ENCODE peak calls at places on chromosomes 16 and 17, in six cellular contexts. G, U, F, E, W and N are unnamed samples.

GRCh38 chr16:70691223-70692129 is 5.6 kb upstream of the MTSS2 start:
- DNase-seq in G (no peak), U (peak), F (no peak), E (peak), W (peak), N (no peak)

GRCh38 chr17:48757524-48757961 is 29.0 kb upstream of the HOXB13 start:
- DNase-seq in G (no peak), U (no peak), F (no peak), E (no peak), W (no peak), N (no peak)

GRCh38 chr17:44916781-44917241 is 1.5 kb upstream of the GFAP start:
- DNase-seq in G (no peak), U (peak), F (peak), E (no peak), W (peak), N (peak)

GRCh38 chr17:66401364-66401763 is 99.0 kb downstream of the PRKCA start:
- DNase-seq in G (no peak), U (no peak), F (no peak), E (no peak), W (no peak), N (no peak)

GRCh38 chr17:19978206-19978802 is 676 bp upstream of the AKAP10 start:
- DNase-seq in G (no peak), U (no peak), F (no peak), E (no peak), W (no peak), N (peak)

GRCh38 chr16:70738083-70738977 is 52.5 kb upstream of the MTSS2 start:
- DNase-seq in G (no peak), U (peak), F (no peak), E (no peak), W (peak), N (peak)

GRCh38 chr17:74042241-74042640 is 161.2 kb upstream of the RPL38 start:
- DNase-seq in G (no peak), U (no peak), F (no peak), E (no peak), W (no peak), N (no peak)

GRCh38 chr16:84868829-84869457 is 49.2 kb downstream of the CRISPLD2 start:
- DNase-seq in G (no peak), U (no peak), F (no peak), E (no peak), W (no peak), N (no peak)

GRCh38 chr17:59346876-59347407 is 15.5 kb downstream of the YPEL2 start:
- DNase-seq in G (no peak), U (no peak), F (no peak), E (no peak), W (no peak), N (no peak)

GRCh38 chr17:9124554-9124935 is 103.2 kb downstream of the NTN1 start:
- DNase-seq in G (no peak), U (no peak), F (no peak), E (no peak), W (no peak), N (no peak)

GRCh38 chr17:28726396-28726911 is 421 bp upstream of the TLCD1 start:
- DNase-seq in G (peak), U (peak), F (peak), E (no peak), W (peak), N (peak)

GRCh38 chr16:9503251-9503986 is 412.0 kb downstream of the HAPSTR1 start:
- DNase-seq in G (no peak), U (no peak), F (no peak), E (no peak), W (no peak), N (no peak)

GRCh38 chr16:57797526-57798266 is 4.6 kb downstream of the KIFC3 start:
- DNase-seq in G (no peak), U (no peak), F (peak), E (no peak), W (no peak), N (peak)

GRCh38 chr17:77741109-77741508 is 217.4 kb upstream of the TNRC6C start:
- DNase-seq in G (peak), U (no peak), F (no peak), E (no peak), W (no peak), N (no peak)

GRCh38 chr17:73133911-73134649 is 30.7 kb upstream of the SSTR2 start:
- DNase-seq in G (no peak), U (no peak), F (no peak), E (no peak), W (no peak), N (no peak)

GRCh38 chr16:66649636-66650205 is 45.2 kb downstream of the CMTM3 start:
- DNase-seq in G (no peak), U (no peak), F (peak), E (no peak), W (no peak), N (no peak)

GRCh38 chr17:50218771-50219315 is 17.4 kb upstream of the COL1A1 start:
- DNase-seq in G (no peak), U (no peak), F (peak), E (no peak), W (peak), N (no peak)

GRCh38 chr17:45279898-45280297 is 18.0 kb upstream of the SPATA32 start:
- DNase-seq in G (no peak), U (no peak), F (no peak), E (no peak), W (no peak), N (no peak)

GRCh38 chr16:68244903-68245853 is at the start of gene PLA2G15:
- DNase-seq in G (peak), U (peak), F (peak), E (peak), W (peak), N (peak)

GRCh38 chr17:81034779-81035388 is at the start of gene BAIAP2:
- DNase-seq in G (peak), U (peak), F (peak), E (peak), W (peak), N (peak)

GRCh38 chr16:75000481-75001081 is 1.8 kb downstream of the ZNRF1 start:
- DNase-seq in G (no peak), U (no peak), F (peak), E (no peak), W (peak), N (no peak)

GRCh38 chr17:41529491-41529915 is 1.4 kb upstream of the KRT19 start:
- DNase-seq in G (no peak), U (no peak), F (no peak), E (no peak), W (no peak), N (no peak)

GRCh38 chr17:80887639-80888175 is 103.9 kb upstream of the CHMP6 start:
- DNase-seq in G (no peak), U (no peak), F (no peak), E (no peak), W (no peak), N (no peak)

GRCh38 chr16:17803625-17804410 is 333.1 kb upstream of the XYLT1 start:
- DNase-seq in G (no peak), U (no peak), F (no peak), E (no peak), W (peak), N (no peak)

GRCh38 chr17:35051183-35051578 is 12.3 kb downstream of the RFFL start:
- DNase-seq in G (no peak), U (no peak), F (no peak), E (no peak), W (no peak), N (no peak)

DNA sequence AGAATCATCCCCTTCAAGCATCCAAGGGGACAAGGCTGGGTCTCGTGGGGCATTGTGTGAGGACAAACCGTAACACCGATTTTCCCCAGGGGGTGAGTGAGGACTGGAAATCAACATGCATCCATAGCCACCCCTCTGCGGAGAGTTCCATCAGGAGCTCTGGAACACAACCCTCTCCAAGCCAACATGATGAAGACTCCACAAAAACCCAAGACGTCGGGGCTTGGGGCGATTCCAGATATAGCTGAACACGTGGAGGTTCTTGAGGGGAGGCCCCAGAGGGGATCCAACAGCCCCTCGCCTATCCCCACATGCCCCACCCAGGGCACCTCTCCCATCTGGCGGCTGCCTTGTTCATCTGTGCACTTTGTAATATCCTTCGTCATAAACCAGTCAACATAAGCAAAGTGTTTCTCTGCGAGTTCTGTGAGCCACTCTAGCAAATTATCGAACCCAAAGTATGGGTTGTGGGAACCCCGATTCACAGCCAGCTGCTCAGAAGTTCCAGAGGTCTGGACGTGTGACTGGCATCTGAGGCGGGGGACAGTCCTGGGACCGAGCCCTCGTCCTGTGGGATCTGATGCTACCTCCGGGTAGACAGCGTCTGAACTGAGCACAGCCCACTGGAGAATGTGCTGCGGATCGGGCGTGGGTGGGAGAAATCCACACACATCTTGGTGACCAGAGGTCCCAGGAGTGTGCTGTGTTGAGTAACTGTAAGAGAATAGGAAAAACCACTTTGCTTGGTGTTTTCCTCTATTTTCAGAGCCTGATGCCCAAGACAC is 55.5 kb downstream of the RPH3AL start:
- DNase-seq in G (no peak), U (no peak), F (no peak), E (no peak), W (no peak), N (no peak)
- H3K4me3 ChIP-seq in G (no peak), U (no peak), F (no peak), E (no peak), W (no peak), N (no peak)

DNA sequence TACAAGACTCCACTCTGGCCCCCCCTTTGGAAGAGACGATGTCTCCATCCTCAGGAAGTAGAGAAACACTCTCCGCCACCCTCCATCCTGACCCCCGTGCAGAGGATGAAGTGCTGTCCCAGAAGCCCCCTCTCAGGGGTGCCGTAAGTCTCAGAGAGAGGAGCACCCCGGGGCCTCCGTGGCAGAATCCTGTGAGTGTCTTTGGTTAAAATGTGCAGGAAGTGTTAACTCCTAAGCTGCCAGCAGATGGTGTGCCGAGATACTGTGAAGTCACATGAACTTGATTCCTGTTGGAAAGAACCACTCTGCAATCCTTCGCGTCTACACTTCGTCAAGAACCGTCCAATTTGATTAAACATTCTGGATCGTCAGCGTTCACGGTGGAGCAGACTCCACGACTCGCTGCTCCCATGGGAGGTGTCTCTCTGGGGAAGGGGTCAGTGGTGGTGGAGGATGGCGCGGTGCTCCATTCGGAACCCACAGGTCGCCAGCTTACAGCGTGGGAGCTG is 5.6 kb downstream of the BANP start:
- DNase-seq in G (no peak), U (no peak), F (no peak), E (no peak), W (peak), N (no peak)
- H3K27ac ChIP-seq in G (peak), U (peak), F (no peak), E (no peak), W (peak), N (no peak)

DNA sequence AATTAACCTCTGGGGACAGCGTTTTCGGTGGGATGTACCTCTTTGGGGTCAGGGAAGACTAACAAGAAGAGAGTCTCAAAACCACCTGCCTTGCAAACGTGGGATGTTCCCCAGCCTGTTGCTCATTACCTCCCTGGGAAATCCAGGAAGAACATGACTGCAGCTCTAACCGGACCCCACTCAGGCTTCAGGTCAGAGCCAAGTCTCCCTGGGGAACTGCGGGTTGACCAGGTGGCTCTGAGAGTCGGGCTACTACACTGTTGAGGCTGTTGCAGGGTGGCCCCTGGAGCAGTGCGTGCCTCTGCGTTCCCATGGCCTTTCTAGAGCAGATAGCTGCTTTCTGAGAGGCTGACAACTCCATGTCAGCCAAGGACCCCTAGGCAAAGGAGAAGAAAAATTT is 309.1 kb downstream of the FOXL1 start:
- DNase-seq in G (no peak), U (no peak), F (no peak), E (no peak), W (no peak), N (no peak)
- TF ChIP-seq CTCF in G (no peak), U (no peak), F (no peak), E (no peak), W (no peak), N (no peak)

GRCh38 chr16:56617212-56618085 is 8.1 kb upstream of the MT1E start:
- DNase-seq in G (no peak), U (peak), F (peak), E (no peak), W (peak), N (peak)

GRCh38 chr16:56614549-56614991 is 6.2 kb downstream of the MT2A start:
- DNase-seq in G (no peak), U (no peak), F (no peak), E (no peak), W (peak), N (no peak)

GRCh38 chr16:56618138-56618537 is 7.4 kb upstream of the MT1E start:
- DNase-seq in G (no peak), U (no peak), F (no peak), E (no peak), W (no peak), N (no peak)

GRCh38 chr16:56615353-56615752 is 7.0 kb downstream of the MT2A start:
- DNase-seq in G (no peak), U (no peak), F (no peak), E (no peak), W (peak), N (no peak)

GRCh38 chr16:56616608-56617211 is 8.3 kb downstream of the MT2A start:
- DNase-seq in G (no peak), U (no peak), F (no peak), E (no peak), W (no peak), N (no peak)
- H3K4me3 ChIP-seq in G (peak), U (no peak), F (peak), E (peak), W (no peak), N (peak)

GRCh38 chr16:54936979-54937672 is 6.5 kb downstream of the IRX5 start:
- DNase-seq in G (no peak), U (peak), F (no peak), E (no peak), W (no peak), N (peak)
- H3K27ac ChIP-seq in G (no peak), U (peak), F (no peak), E (no peak), W (no peak), N (peak)

GRCh38 chr16:50185005-50185505 is 31.9 kb downstream of the TENT4B start:
- DNase-seq in G (no peak), U (no peak), F (no peak), E (no peak), W (peak), N (no peak)
- TF ChIP-seq CTCF in G (no peak), U (no peak), F (no peak), E (no peak), W (no peak), N (no peak)

GRCh38 chr17:15261818-15262290 is 3.3 kb downstream of the PMP22 start:
- DNase-seq in G (no peak), U (peak), F (peak), E (no peak), W (no peak), N (no peak)
- H3K4me3 ChIP-seq in G (no peak), U (peak), F (peak), E (peak), W (peak), N (peak)

DNA sequence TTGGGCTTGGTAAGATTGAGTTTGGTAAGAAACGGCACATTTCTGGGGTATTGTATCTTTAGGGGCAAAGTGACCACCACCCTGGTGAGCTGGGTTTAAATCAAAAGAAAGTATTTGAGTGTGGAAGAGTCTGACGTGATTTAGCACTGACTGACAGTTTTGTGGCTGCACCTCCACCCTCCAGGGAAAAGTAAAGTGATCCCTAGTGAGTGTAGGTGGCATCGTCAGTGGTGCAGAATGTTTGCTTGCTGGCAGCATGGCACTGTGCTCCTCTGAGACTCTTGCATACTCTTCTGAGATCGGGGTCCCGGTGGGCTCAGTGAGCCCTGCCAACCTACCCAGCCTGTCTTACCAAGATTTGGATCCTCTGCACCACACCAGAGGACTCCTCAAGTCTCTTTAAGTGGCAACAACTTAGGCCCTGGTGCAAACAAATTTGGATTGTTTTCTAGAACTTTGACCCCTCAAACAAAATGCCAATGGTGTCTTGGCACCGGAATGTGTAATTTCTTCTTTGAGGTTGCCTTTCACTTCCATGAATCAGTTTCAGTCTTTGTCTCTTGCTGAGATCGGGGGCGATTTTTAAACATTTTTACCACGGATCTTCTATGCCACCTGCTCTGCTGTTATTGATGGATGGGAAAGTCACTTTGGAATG is 2.8 kb downstream of the PRKCB start:
- DNase-seq in G (no peak), U (no peak), F (no peak), E (no peak), W (no peak), N (no peak)
- H3K27ac ChIP-seq in G (no peak), U (no peak), F (no peak), E (no peak), W (no peak), N (no peak)

GRCh38 chr16:88407807-88408206 is 25.0 kb downstream of the ZNF469 start:
- DNase-seq in G (no peak), U (no peak), F (no peak), E (no peak), W (no peak), N (no peak)

GRCh38 chr16:88405325-88406060 is 22.7 kb downstream of the ZNF469 start:
- DNase-seq in G (no peak), U (peak), F (no peak), E (no peak), W (peak), N (peak)

GRCh38 chr16:88404769-88405168 is 22.0 kb downstream of the ZNF469 start:
- DNase-seq in G (no peak), U (no peak), F (no peak), E (no peak), W (no peak), N (no peak)

GRCh38 chr16:88407042-88407420 is 24.3 kb downstream of the ZNF469 start:
- DNase-seq in G (no peak), U (no peak), F (no peak), E (no peak), W (no peak), N (no peak)

DNA sequence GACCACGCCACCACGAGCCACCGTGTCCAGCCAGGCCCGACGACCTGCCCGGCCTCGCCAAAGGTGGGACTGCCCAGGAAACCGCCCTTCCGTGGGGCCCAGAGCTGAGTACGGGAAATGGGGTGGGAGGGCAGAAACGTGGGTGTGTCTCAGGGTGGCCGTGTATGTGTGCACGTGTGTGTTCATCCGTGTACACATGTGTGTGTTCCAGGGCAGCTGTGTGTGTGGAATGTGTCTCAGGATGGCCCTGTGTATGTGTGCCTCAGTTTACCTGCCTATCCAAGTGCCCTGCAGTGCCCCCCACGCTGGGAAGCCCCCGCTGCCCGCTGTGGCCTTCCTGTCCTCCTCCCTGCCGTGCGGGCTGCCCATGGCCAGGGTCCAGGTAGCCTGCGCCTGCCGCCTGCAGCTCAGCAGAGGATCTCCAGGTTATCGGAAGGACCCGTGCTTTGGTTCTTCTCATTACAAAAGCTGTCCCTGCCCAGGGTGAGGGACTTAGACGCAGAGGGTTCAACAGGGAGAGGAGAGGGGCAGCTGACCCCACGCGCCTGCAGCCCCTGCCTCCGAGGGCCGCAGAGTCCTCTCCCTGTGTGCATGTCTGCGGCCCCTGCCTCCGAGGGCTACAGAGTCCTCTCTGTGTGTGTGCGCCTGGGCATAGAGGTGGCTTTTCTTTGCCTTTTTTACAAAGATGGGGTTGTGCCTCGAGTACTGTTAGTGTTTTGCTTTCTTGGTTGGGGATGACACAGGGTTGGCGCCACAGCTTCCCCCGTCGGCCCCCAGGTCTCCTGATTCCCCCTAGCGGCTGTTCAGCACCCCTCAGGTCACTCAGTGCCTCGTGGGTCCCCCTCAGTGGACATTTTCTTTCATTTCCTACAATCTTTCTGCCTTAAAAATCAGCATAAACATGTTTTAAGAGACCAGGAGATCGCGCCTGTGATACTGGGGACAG is 23.6 kb downstream of the ZNF469 start:
- DNase-seq in G (no peak), U (no peak), F (no peak), E (no peak), W (no peak), N (no peak)
- TF ChIP-seq CTCF in G (no peak), U (no peak), F (no peak), E (peak), W (peak), N (no peak)

GRCh38 chr16:50743575-50744225 is 1.8 kb downstream of the CYLD start:
- DNase-seq in G (no peak), U (no peak), F (peak), E (no peak), W (no peak), N (no peak)
- H3K4me3 ChIP-seq in G (peak), U (no peak), F (no peak), E (peak), W (no peak), N (no peak)